ENCODE peak calls at places on chromosomes 4 and X, in four cellular contexts. One of them, this sample, is unnamed.
A peak's percentile ranks its signal among the peaks of the same experiment; 100 is the strongest.

GRCh38 chrX:12580548-12580947 is 210.7 kb upstream of the PRPS2 start:
- DNase-seq in suprapubic skin: no peak
- DNase-seq in stomach: no peak
- DNase-seq in transverse colon: no peak
- DNase-seq in this sample: no peak

GRCh38 chr4:176875026-176875425 is 82.3 kb upstream of the VEGFC start:
- DNase-seq in suprapubic skin: no peak
- DNase-seq in stomach: no peak
- DNase-seq in transverse colon: no peak
- DNase-seq in this sample: no peak

GRCh38 chrX:14362731-14363130 is 166.6 kb upstream of the GLRA2 start:
- DNase-seq in transverse colon: no peak
- DNase-seq in suprapubic skin: no peak
- DNase-seq in stomach: no peak
- DNase-seq in this sample: no peak

GRCh38 chrX:105150557-105150956 is 69.9 kb downstream of the TEX13A start:
- DNase-seq in stomach: no peak
- DNase-seq in suprapubic skin: no peak
- DNase-seq in transverse colon: no peak
- DNase-seq in this sample: no peak

GRCh38 chr4:54232151-54232688 is 3.1 kb downstream of the PDGFRA start:
- DNase-seq in suprapubic skin: no peak
- DNase-seq in stomach: no peak
- DNase-seq in transverse colon: no peak
- DNase-seq in this sample: no peak

GRCh38 chr4:119049342-119049741 is 86.3 kb upstream of the MYOZ2 start:
- DNase-seq in stomach: no peak
- DNase-seq in suprapubic skin: no peak
- DNase-seq in transverse colon: no peak
- DNase-seq in this sample: no peak

GRCh38 chrX:99654188-99654587 is 755.9 kb downstream of the PCDH19 start:
- DNase-seq in transverse colon: no peak
- DNase-seq in stomach: no peak
- DNase-seq in suprapubic skin: no peak
- DNase-seq in this sample: no peak

GRCh38 chrX:143853488-143853887 is 30.4 kb upstream of the UBE2NL start:
- DNase-seq in stomach: no peak
- DNase-seq in suprapubic skin: no peak
- DNase-seq in transverse colon: no peak
- DNase-seq in this sample: no peak

GRCh38 chr4:89438102-89438831 is 130.7 kb upstream of the GPRIN3 start:
- DNase-seq in stomach: peak; percentile 41
- DNase-seq in transverse colon: peak; percentile 30
- DNase-seq in suprapubic skin: no peak
- DNase-seq in this sample: no peak

GRCh38 chrX:136650811-136651210 is 2.9 kb downstream of the CD40LG start:
- DNase-seq in stomach: no peak
- DNase-seq in suprapubic skin: no peak
- DNase-seq in transverse colon: no peak
- DNase-seq in this sample: no peak

GRCh38 chrX:129347291-129347690 is 176.0 kb downstream of the SMARCA1 start:
- DNase-seq in transverse colon: no peak
- DNase-seq in suprapubic skin: no peak
- DNase-seq in stomach: no peak
- DNase-seq in this sample: no peak

GRCh38 chrX:46573896-46574336 is 351 bp downstream of the CHST7 start:
- DNase-seq in transverse colon: peak; percentile 63
- DNase-seq in suprapubic skin: peak; percentile 71
- DNase-seq in stomach: peak; percentile 40
- DNase-seq in this sample: peak; percentile 75

GRCh38 chrX:52262195-52262546 is 77.5 kb downstream of the MAGED4 start:
- DNase-seq in stomach: no peak
- DNase-seq in transverse colon: no peak
- DNase-seq in suprapubic skin: no peak
- DNase-seq in this sample: no peak

GRCh38 chrX:27998666-27999065 is 17.4 kb upstream of the DCAF8L1 start:
- DNase-seq in stomach: no peak
- DNase-seq in transverse colon: no peak
- DNase-seq in suprapubic skin: no peak
- DNase-seq in this sample: no peak

GRCh38 chr4:161581262-161581661 is 582.5 kb downstream of the FSTL5 start:
- DNase-seq in suprapubic skin: no peak
- DNase-seq in transverse colon: no peak
- DNase-seq in stomach: no peak
- DNase-seq in this sample: no peak

GRCh38 chr4:117385531-117385930 is 300.2 kb upstream of the TRAM1L1 start:
- DNase-seq in suprapubic skin: no peak
- DNase-seq in transverse colon: no peak
- DNase-seq in stomach: no peak
- DNase-seq in this sample: no peak

GRCh38 chr4:166680801-166681200 is 553.5 kb downstream of the SPOCK3 start:
- DNase-seq in stomach: no peak
- DNase-seq in suprapubic skin: no peak
- DNase-seq in transverse colon: no peak
- DNase-seq in this sample: no peak

GRCh38 chr4:169286562-169287301 is 16.0 kb upstream of the SH3RF1 start:
- DNase-seq in stomach: no peak
- DNase-seq in suprapubic skin: no peak
- DNase-seq in transverse colon: no peak
- DNase-seq in this sample: no peak

GRCh38 chr4:52093466-52093865 is 42.4 kb downstream of the SPATA18 start:
- DNase-seq in suprapubic skin: no peak
- DNase-seq in transverse colon: no peak
- DNase-seq in stomach: no peak
- DNase-seq in this sample: no peak

GRCh38 chrX:119041175-119041574 is 31.6 kb upstream of the CT47C1 start:
- DNase-seq in stomach: peak; percentile 40
- DNase-seq in transverse colon: peak; percentile 55
- DNase-seq in suprapubic skin: no peak
- DNase-seq in this sample: peak; percentile 82

GRCh38 chr4:39541987-39542632 is 14.9 kb upstream of the UGDH start:
- DNase-seq in transverse colon: no peak
- DNase-seq in stomach: no peak
- DNase-seq in suprapubic skin: no peak
- DNase-seq in this sample: no peak

GRCh38 chr4:10584042-10584441 is 100.5 kb downstream of the CLNK start:
- DNase-seq in suprapubic skin: no peak
- DNase-seq in stomach: peak; percentile 31
- DNase-seq in transverse colon: peak; percentile 28
- DNase-seq in this sample: no peak

GRCh38 chr4:78079701-78080430 is 22.7 kb downstream of the FRAS1 start:
- DNase-seq in suprapubic skin: no peak
- DNase-seq in stomach: no peak
- DNase-seq in transverse colon: no peak
- DNase-seq in this sample: no peak

GRCh38 chr4:472881-473574 is 25.9 kb downstream of the ZNF721 start:
- DNase-seq in transverse colon: no peak
- DNase-seq in suprapubic skin: no peak
- DNase-seq in stomach: no peak
- DNase-seq in this sample: no peak

GRCh38 chr4:125796138-125796537 is 481.4 kb downstream of the FAT4 start:
- DNase-seq in suprapubic skin: no peak
- DNase-seq in stomach: no peak
- DNase-seq in transverse colon: no peak
- DNase-seq in this sample: no peak

GRCh38 chr4:161454860-161455259 is 708.9 kb downstream of the FSTL5 start:
- DNase-seq in stomach: no peak
- DNase-seq in suprapubic skin: no peak
- DNase-seq in transverse colon: no peak
- DNase-seq in this sample: no peak

GRCh38 chrX:150200820-150201287 is 162.3 kb upstream of the MAMLD1 start:
- DNase-seq in suprapubic skin: peak; percentile 83
- DNase-seq in transverse colon: peak; percentile 20
- DNase-seq in stomach: no peak
- DNase-seq in this sample: peak; percentile 82

GRCh38 chr4:169869487-169869886 is 111.7 kb upstream of the HPF1 start:
- DNase-seq in suprapubic skin: no peak
- DNase-seq in stomach: no peak
- DNase-seq in transverse colon: no peak
- DNase-seq in this sample: no peak

GRCh38 chr4:57607616-57608150 is 497.5 kb upstream of the IGFBP7 start:
- DNase-seq in suprapubic skin: no peak
- DNase-seq in transverse colon: no peak
- DNase-seq in stomach: no peak
- DNase-seq in this sample: no peak

GRCh38 chrX:132092439-132093065 is 35.3 kb downstream of the FRMD7 start:
- DNase-seq in suprapubic skin: no peak
- DNase-seq in transverse colon: peak; percentile 50
- DNase-seq in stomach: peak; percentile 60
- DNase-seq in this sample: no peak

GRCh38 chr4:185395255-185395955 is at the start of gene LRP2BP:
- DNase-seq in stomach: no peak
- DNase-seq in transverse colon: no peak
- DNase-seq in suprapubic skin: no peak
- DNase-seq in this sample: no peak
- TF ChIP-seq POLR2AphosphoS5 in stomach: no peak
- TF ChIP-seq POLR2AphosphoS5 in transverse colon: no peak
- TF ChIP-seq POLR2AphosphoS5 in suprapubic skin: no peak
- TF ChIP-seq POLR2AphosphoS5 in this sample: no peak

DNA sequence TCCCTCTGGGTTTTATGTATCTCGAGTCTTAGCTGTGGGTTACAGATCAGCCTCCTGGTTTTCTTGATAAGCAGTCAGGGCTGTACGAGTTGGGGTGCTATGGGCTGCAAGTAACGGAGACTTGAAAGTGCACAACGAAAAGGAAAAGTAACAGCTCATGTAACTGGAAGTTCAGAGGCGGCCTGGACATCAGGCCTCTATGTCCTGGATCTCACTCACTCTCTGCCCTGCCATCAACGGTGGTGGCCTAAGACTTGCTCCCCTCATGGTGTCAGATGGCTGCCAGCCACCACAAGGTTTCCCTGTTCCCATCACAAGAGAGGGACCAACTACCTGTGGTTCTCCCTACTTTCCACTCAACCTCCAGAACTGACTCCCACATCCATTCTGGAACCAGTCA is 4.8 kb downstream of the PPP2R2C start:
- DNase-seq in suprapubic skin: no peak
- DNase-seq in transverse colon: no peak
- DNase-seq in stomach: no peak
- DNase-seq in this sample: peak; percentile 11
- TF ChIP-seq EP300 in suprapubic skin: no peak
- TF ChIP-seq EP300 in transverse colon: no peak
- TF ChIP-seq EP300 in stomach: no peak
- TF ChIP-seq EP300 in this sample: no peak

GRCh38 chr4:172686021-172686420 is 482.6 kb upstream of the GALNT7 start:
- DNase-seq in transverse colon: no peak
- DNase-seq in stomach: no peak
- DNase-seq in suprapubic skin: no peak
- DNase-seq in this sample: no peak
- H3K9me3 ChIP-seq in transverse colon: no peaks in the 10 kb centered on the region
- H3K9me3 ChIP-seq in stomach: peaks cover 3% of the 10 kb centered on the region
- H3K9me3 ChIP-seq in suprapubic skin: no peaks in the 10 kb centered on the region
- H3K9me3 ChIP-seq in this sample: no peaks in the 10 kb centered on the region

GRCh38 chrX:10750581-10750980 is 130.2 kb upstream of the MID1 start:
- DNase-seq in suprapubic skin: no peak
- DNase-seq in transverse colon: no peak
- DNase-seq in stomach: no peak
- DNase-seq in this sample: no peak

GRCh38 chrX:10756365-10756915 is 136.1 kb upstream of the MID1 start:
- DNase-seq in transverse colon: no peak
- DNase-seq in stomach: no peak
- DNase-seq in suprapubic skin: no peak
- DNase-seq in this sample: no peak

GRCh38 chrX:10754445-10754844 is 134.1 kb upstream of the MID1 start:
- DNase-seq in stomach: no peak
- DNase-seq in transverse colon: no peak
- DNase-seq in suprapubic skin: no peak
- DNase-seq in this sample: no peak

GRCh38 chrX:10759400-10759799 is 139.0 kb upstream of the MID1 start:
- DNase-seq in suprapubic skin: no peak
- DNase-seq in transverse colon: no peak
- DNase-seq in stomach: no peak
- DNase-seq in this sample: no peak

GRCh38 chrX:10755477-10756334 is 135.3 kb upstream of the MID1 start:
- DNase-seq in suprapubic skin: no peak
- DNase-seq in stomach: no peak
- DNase-seq in transverse colon: no peak
- DNase-seq in this sample: no peak
- TF ChIP-seq POLR2AphosphoS5 in suprapubic skin: no peak
- TF ChIP-seq POLR2AphosphoS5 in stomach: no peak
- TF ChIP-seq POLR2AphosphoS5 in transverse colon: no peak
- TF ChIP-seq POLR2AphosphoS5 in this sample: no peak

DNA sequence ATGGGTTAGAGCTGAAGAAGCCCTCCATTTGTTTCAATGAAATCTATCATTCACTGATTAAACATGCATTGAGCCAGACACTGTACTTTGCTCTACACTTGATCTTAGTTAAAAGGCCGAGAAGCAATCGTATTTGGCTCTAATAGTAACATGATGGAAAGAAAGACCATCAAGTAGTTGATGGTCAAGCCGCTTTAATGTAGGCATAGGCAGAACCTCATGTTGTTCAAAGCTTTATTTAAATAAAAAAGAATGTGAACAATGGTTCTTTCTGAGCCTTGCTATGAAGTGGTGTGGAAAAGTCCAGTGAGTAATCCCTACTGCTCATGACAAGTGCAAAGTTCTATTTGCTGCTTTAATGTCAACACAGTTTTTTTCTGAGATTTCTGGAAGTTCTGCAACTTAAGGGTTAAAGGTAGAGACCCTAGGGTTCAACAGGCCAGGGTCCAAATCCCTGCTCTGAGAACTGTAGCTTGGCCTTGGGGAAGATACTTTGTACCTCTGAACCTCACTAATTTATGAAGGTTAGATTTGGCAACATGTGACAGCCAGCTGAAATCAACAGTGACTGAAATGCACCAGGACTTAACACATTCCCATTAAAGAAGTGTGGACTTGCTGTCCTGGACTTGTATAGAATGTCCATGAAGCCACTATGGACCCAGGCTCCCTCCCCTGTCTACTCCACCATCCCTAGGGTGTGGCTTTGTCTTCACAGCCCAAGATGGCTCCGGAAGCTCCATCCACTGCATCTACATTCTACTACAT is 17.9 kb upstream of the LAP3 start:
- DNase-seq in transverse colon: no peak
- DNase-seq in suprapubic skin: no peak
- DNase-seq in stomach: no peak
- DNase-seq in this sample: no peak
- TF ChIP-seq EP300 in transverse colon: no peak
- TF ChIP-seq EP300 in suprapubic skin: no peak
- TF ChIP-seq EP300 in stomach: no peak
- TF ChIP-seq EP300 in this sample: no peak

DNA sequence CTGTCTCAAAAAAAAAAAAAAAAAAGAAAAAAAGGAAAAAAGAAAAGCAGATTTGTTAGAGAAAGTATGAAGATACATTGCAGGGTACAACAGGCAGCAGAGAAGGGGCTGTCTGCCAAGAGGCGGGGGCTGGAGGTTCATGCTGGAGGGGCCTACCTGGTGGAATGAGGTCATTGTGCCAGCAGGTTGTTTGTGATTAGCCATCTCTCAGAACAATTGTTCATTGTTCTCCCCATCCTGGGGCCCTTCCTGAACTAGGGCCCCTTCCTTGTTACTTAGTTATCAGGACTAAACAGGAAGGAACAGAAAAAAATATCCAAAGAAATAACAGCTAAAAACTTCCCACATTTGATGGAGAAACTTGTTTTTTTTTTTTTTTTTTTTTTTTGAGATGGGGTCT is 14.0 kb upstream of the GPKOW start:
- DNase-seq in stomach: no peak
- DNase-seq in suprapubic skin: no peak
- DNase-seq in transverse colon: no peak
- DNase-seq in this sample: no peak
- H3K9me3 ChIP-seq in stomach: peaks cover 21% of the 10 kb centered on the region
- H3K9me3 ChIP-seq in suprapubic skin: no peaks in the 10 kb centered on the region
- H3K9me3 ChIP-seq in transverse colon: peaks cover 6% of the 10 kb centered on the region
- H3K9me3 ChIP-seq in this sample: no peaks in the 10 kb centered on the region